ENCODE peak calls at places on chromosomes 1 and 21, in five cellular contexts. One of them, this sample, is unnamed.

GRCh38 chr1:172906778-172907592 is 143.8 kb downstream of the TNFSF18 start:
- DNase-seq in psoas muscle: no peak
- DNase-seq in GM23248: peak
- DNase-seq in right cardiac atrium: no peak
- DNase-seq in GM12878: no peak
- DNase-seq in this sample: peak

GRCh38 chr1:207918571-207918970 is 7.6 kb upstream of the CD34 start:
- DNase-seq in right cardiac atrium: no peak
- DNase-seq in psoas muscle: no peak
- DNase-seq in GM12878: no peak
- DNase-seq in GM23248: no peak
- DNase-seq in this sample: no peak

GRCh38 chr1:1040004-1040991 is 20.4 kb downstream of the AGRN start:
- DNase-seq in GM23248: peak
- DNase-seq in psoas muscle: peak
- DNase-seq in right cardiac atrium: peak
- DNase-seq in GM12878: no peak
- DNase-seq in this sample: peak

GRCh38 chr1:59541161-59541560 is 244.3 kb downstream of the FGGY start:
- DNase-seq in GM23248: no peak
- DNase-seq in right cardiac atrium: no peak
- DNase-seq in psoas muscle: no peak
- DNase-seq in GM12878: no peak
- DNase-seq in this sample: no peak

GRCh38 chr1:204308023-204308628 is 51.6 kb downstream of the PLEKHA6 start:
- DNase-seq in GM23248: peak
- DNase-seq in GM12878: no peak
- DNase-seq in right cardiac atrium: no peak
- DNase-seq in psoas muscle: no peak
- DNase-seq in this sample: no peak

GRCh38 chr1:231806623-231807470 is 180.3 kb downstream of the DISC1 start:
- DNase-seq in GM23248: peak
- DNase-seq in right cardiac atrium: peak
- DNase-seq in psoas muscle: peak
- DNase-seq in GM12878: no peak
- DNase-seq in this sample: no peak

GRCh38 chr1:26388791-26389445 is 16.4 kb upstream of the ZNF683 start:
- DNase-seq in GM12878: no peak
- DNase-seq in psoas muscle: no peak
- DNase-seq in GM23248: peak
- DNase-seq in right cardiac atrium: no peak
- DNase-seq in this sample: no peak

GRCh38 chr1:116711061-116711582 is 43.1 kb upstream of the CD2 start:
- DNase-seq in right cardiac atrium: peak
- DNase-seq in GM12878: no peak
- DNase-seq in psoas muscle: no peak
- DNase-seq in GM23248: no peak
- DNase-seq in this sample: no peak

GRCh38 chr1:206923009-206923960 is 1.5 kb upstream of the FCMR start:
- DNase-seq in right cardiac atrium: no peak
- DNase-seq in GM12878: peak
- DNase-seq in psoas muscle: no peak
- DNase-seq in GM23248: no peak
- DNase-seq in this sample: no peak

GRCh38 chr1:225691377-225691776 is 38.5 kb upstream of the ENAH start:
- DNase-seq in GM12878: no peak
- DNase-seq in GM23248: peak
- DNase-seq in right cardiac atrium: no peak
- DNase-seq in psoas muscle: no peak
- DNase-seq in this sample: no peak

GRCh38 chr1:51189421-51190073 is 46.5 kb upstream of the RNF11 start:
- DNase-seq in GM12878: no peak
- DNase-seq in right cardiac atrium: no peak
- DNase-seq in psoas muscle: no peak
- DNase-seq in GM23248: peak
- DNase-seq in this sample: no peak

GRCh38 chr1:157132602-157133167 is 5.5 kb downstream of the ETV3 start:
- DNase-seq in GM23248: no peak
- DNase-seq in right cardiac atrium: no peak
- DNase-seq in GM12878: no peak
- DNase-seq in psoas muscle: no peak
- DNase-seq in this sample: peak

GRCh38 chr1:182407724-182408123 is 7.3 kb upstream of the TEDDM1 start:
- DNase-seq in GM12878: no peak
- DNase-seq in GM23248: no peak
- DNase-seq in right cardiac atrium: no peak
- DNase-seq in psoas muscle: no peak
- DNase-seq in this sample: no peak

GRCh38 chr1:151854658-151855057 is 1.1 kb upstream of the THEM5 start:
- DNase-seq in GM23248: no peak
- DNase-seq in GM12878: no peak
- DNase-seq in right cardiac atrium: no peak
- DNase-seq in psoas muscle: no peak
- DNase-seq in this sample: no peak

GRCh38 chr1:58849556-58849955 is 65.7 kb upstream of the JUN start:
- DNase-seq in psoas muscle: no peak
- DNase-seq in GM12878: no peak
- DNase-seq in GM23248: no peak
- DNase-seq in right cardiac atrium: no peak
- DNase-seq in this sample: no peak

GRCh38 chr1:26072305-26072704 is 4.9 kb upstream of the TRIM63 start:
- DNase-seq in GM23248: no peak
- DNase-seq in GM12878: no peak
- DNase-seq in psoas muscle: peak
- DNase-seq in right cardiac atrium: peak
- DNase-seq in this sample: no peak

GRCh38 chr1:214067853-214068703 is 80.3 kb downstream of the PROX1 start:
- DNase-seq in psoas muscle: no peak
- DNase-seq in right cardiac atrium: no peak
- DNase-seq in GM23248: no peak
- DNase-seq in GM12878: no peak
- DNase-seq in this sample: no peak

GRCh38 chr1:26861286-26861701 is 1.7 kb upstream of the SFN start:
- DNase-seq in GM23248: peak
- DNase-seq in GM12878: no peak
- DNase-seq in right cardiac atrium: no peak
- DNase-seq in psoas muscle: no peak
- DNase-seq in this sample: no peak

GRCh38 chr1:45442272-45442671 is 48.7 kb downstream of the TESK2 start:
- DNase-seq in right cardiac atrium: no peak
- DNase-seq in psoas muscle: no peak
- DNase-seq in GM12878: no peak
- DNase-seq in GM23248: peak
- DNase-seq in this sample: no peak

GRCh38 chr1:50610563-50610962 is 187.3 kb upstream of the DMRTA2 start:
- DNase-seq in right cardiac atrium: no peak
- DNase-seq in GM12878: peak
- DNase-seq in GM23248: no peak
- DNase-seq in psoas muscle: no peak
- DNase-seq in this sample: no peak

GRCh38 chr1:78005755-78006154 is 1.0 kb downstream of the DNAJB4 start:
- DNase-seq in GM12878: no peak
- DNase-seq in right cardiac atrium: no peak
- DNase-seq in GM23248: peak
- DNase-seq in psoas muscle: no peak
- DNase-seq in this sample: peak

GRCh38 chr1:61221642-61222041 is 139.3 kb downstream of the NFIA start:
- DNase-seq in right cardiac atrium: no peak
- DNase-seq in psoas muscle: no peak
- DNase-seq in GM23248: peak
- DNase-seq in GM12878: no peak
- DNase-seq in this sample: no peak

GRCh38 chr1:221902961-221903360 is 161.1 kb upstream of the DUSP10 start:
- DNase-seq in GM12878: no peak
- DNase-seq in GM23248: no peak
- DNase-seq in psoas muscle: no peak
- DNase-seq in right cardiac atrium: no peak
- DNase-seq in this sample: no peak

GRCh38 chr1:231679109-231679508 is 52.5 kb downstream of the DISC1 start:
- DNase-seq in GM12878: no peak
- DNase-seq in right cardiac atrium: no peak
- DNase-seq in GM23248: no peak
- DNase-seq in psoas muscle: no peak
- DNase-seq in this sample: no peak

GRCh38 chr1:205775015-205775716 is at the start of gene RAB29:
- DNase-seq in GM23248: peak
- DNase-seq in psoas muscle: peak
- DNase-seq in GM12878: peak
- DNase-seq in right cardiac atrium: peak
- DNase-seq in this sample: no peak

GRCh38 chr21:42880352-42880751 is 1.0 kb upstream of the WDR4 start:
- DNase-seq in right cardiac atrium: no peak
- DNase-seq in GM23248: peak
- DNase-seq in GM12878: no peak
- DNase-seq in psoas muscle: no peak
- DNase-seq in this sample: no peak

GRCh38 chr1:57007948-57008347 is 42.1 kb upstream of the C8B start:
- DNase-seq in GM23248: peak
- DNase-seq in psoas muscle: no peak
- DNase-seq in right cardiac atrium: no peak
- DNase-seq in GM12878: no peak
- DNase-seq in this sample: no peak

GRCh38 chr1:11839727-11840705 is 7.6 kb downstream of the NPPA start:
- DNase-seq in GM23248: no peak
- DNase-seq in psoas muscle: no peak
- DNase-seq in GM12878: no peak
- DNase-seq in right cardiac atrium: peak
- DNase-seq in this sample: no peak

DNA sequence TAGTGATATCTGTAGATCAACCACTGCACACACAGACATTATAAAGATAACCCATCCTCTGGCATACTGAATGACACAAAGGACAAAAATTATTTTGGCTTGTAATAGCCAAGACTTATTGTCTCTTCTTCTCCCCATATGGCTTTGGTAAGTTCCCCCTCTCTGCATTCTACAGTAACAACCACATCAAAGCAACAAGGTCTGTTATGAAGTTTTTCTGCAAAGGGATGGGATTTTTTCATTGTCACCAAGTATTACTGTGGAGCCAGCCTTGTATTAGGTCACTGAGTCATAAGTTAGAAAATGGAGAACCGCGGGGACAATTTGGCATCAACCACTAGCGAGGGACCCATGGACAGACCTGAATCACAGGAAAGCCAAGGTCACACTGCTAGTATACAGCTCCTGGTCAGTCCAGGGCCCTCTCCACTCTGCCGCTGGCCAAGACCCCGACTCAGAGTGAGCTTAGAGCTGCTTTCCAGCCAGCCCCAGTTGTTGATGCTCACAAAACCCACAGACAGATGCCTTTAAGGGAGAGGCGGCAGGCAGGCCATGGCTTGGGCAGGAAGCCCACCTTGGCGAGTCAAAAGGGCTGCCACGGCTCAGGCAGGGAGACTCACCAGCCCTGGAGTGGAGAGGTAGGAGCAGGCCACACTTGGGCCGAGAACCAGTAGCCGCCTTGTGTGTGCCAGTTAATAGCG is 6.0 kb downstream of the PABPC4 start:
- DNase-seq in right cardiac atrium: no peak
- DNase-seq in psoas muscle: no peak
- DNase-seq in GM12878: no peak
- DNase-seq in GM23248: no peak
- DNase-seq in this sample: no peak
- H3K27ac ChIP-seq in right cardiac atrium: no peak
- H3K27ac ChIP-seq in psoas muscle: peak
- H3K27ac ChIP-seq in GM12878: no peak
- H3K27ac ChIP-seq in GM23248: no peak
- H3K27ac ChIP-seq in this sample: no peak

DNA sequence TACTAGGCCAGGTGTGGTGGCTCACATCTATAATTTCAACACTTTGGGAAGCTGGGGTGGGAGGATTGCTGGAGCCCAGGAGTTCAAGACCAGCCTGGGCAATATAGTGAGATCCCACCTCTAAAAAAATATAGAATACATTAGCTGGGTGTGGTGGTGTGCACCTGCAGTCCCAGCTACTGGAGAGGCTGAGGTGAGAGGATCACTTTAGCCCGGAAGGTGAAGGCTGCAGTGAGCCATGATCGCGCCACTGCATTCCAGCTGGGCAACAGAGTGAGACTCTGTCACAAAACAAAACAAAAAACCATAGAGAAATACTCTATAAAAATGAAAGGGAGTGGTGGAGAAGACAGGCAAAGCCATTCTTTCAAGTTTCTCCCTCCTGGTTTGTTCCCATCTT is 62.1 kb downstream of the EYA3 start:
- DNase-seq in GM23248: no peak
- DNase-seq in right cardiac atrium: no peak
- DNase-seq in psoas muscle: no peak
- DNase-seq in GM12878: no peak
- DNase-seq in this sample: no peak
- H3K27ac ChIP-seq in GM23248: no peak
- H3K27ac ChIP-seq in right cardiac atrium: no peak
- H3K27ac ChIP-seq in psoas muscle: no peak
- H3K27ac ChIP-seq in GM12878: no peak
- H3K27ac ChIP-seq in this sample: no peak

DNA sequence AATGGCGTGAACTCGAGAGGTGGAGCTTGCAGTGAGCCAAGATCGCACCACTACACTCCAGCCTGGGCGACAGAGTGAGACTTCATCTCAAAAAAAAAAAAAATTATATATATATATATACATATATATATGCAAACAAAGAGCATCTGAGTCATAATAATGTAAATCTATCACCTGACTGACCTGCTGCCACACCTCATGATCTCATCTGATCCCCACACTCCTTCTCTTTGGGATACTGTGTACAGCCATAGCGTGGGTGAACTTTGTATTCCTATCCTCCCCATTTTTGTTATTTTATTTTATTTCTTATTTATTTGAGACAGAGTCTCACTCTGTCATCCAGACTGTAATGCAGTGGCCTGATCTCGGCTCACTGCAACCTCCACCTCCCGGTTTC is 2.6 kb upstream of the HDAC1 start:
- DNase-seq in right cardiac atrium: no peak
- DNase-seq in GM12878: no peak
- DNase-seq in psoas muscle: no peak
- DNase-seq in GM23248: no peak
- DNase-seq in this sample: peak
- H3K27ac ChIP-seq in right cardiac atrium: no peak
- H3K27ac ChIP-seq in GM12878: no peak
- H3K27ac ChIP-seq in psoas muscle: no peak
- H3K27ac ChIP-seq in GM23248: no peak
- H3K27ac ChIP-seq in this sample: peak

DNA sequence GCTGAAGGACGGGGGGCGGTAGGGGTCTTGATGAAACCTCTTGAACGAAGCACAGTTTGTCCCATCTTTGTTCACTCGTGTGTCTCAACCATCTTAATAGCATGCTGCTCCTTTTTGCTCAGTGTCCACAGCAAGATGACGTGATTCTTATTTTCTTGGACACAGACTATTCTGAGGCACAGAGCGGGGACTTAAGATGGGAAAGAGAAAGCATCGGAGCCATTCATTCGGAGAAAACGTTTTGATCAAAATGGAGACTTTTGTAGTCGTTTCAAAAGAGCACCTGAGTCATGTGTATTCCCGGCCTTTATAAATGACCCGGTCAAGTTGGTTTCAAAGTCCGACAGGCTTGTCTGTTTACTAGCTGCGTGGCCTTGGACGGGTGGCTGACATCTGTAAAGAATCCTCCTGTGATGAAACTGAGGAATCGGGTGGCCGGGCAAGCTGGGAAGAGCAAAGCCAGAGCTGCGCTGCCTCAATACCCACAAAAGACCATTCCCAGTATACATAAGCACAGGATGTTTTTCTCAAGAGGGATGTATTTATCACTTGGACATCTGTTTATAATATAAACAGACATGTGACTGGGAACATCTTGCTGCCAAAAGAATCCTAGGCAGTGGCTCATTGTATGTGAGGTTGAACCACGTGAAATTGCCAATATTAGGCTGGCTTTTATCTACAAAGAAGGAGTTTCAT is 18.5 kb downstream of the ETS2 start:
- DNase-seq in right cardiac atrium: no peak
- DNase-seq in psoas muscle: no peak
- DNase-seq in GM12878: no peak
- DNase-seq in GM23248: peak
- DNase-seq in this sample: no peak
- H3K27ac ChIP-seq in right cardiac atrium: peak
- H3K27ac ChIP-seq in psoas muscle: peak
- H3K27ac ChIP-seq in GM12878: no peak
- H3K27ac ChIP-seq in GM23248: peak
- H3K27ac ChIP-seq in this sample: peak